ENCODE peak calls at places on chromosomes 11 and 22, in seven cellular contexts. One of them, this sample, is unnamed.

GRCh38 chr11:68924073-68924925 is 20.6 kb downstream of the IGHMBP2 start:
- DNase-seq in midbrain: peak; percentile 7
- DNase-seq in activated CD4-positive, alpha-beta T cell treated with anti-CD3 and anti-CD28 coated beads, Interleukin-2, amount 10 ng/mL, durations not matched to agents 7 days and 5 days: no peak
- DNase-seq in stimulated activated CD4-positive, alpha-beta T cell treated with anti-CD3 and anti-CD28 coated beads, Interleukin-1b, Interleukin-23, amount 100 ng/mL, for 24 hours: no peak
- DNase-seq in epithelial cell of proximal tubule: no peak
- DNase-seq in AG08395: no peak
- DNase-seq in CD14-positive monocyte: no peak
- DNase-seq in this sample: no peak

GRCh38 chr22:36010913-36011312 is 17.7 kb downstream of the RBFOX2 start:
- DNase-seq in midbrain: no peak
- DNase-seq in activated CD4-positive, alpha-beta T cell treated with anti-CD3 and anti-CD28 coated beads, Interleukin-2, amount 10 ng/mL, durations not matched to agents 7 days and 5 days: no peak
- DNase-seq in stimulated activated CD4-positive, alpha-beta T cell treated with anti-CD3 and anti-CD28 coated beads, Interleukin-1b, Interleukin-23, amount 100 ng/mL, for 24 hours: no peak
- DNase-seq in epithelial cell of proximal tubule: no peak
- DNase-seq in AG08395: peak; percentile 74
- DNase-seq in CD14-positive monocyte: no peak
- DNase-seq in this sample: no peak

GRCh38 chr11:19970944-19971343 is 189.3 kb downstream of the DBX1 start:
- DNase-seq in midbrain: no peak
- DNase-seq in activated CD4-positive, alpha-beta T cell treated with anti-CD3 and anti-CD28 coated beads, Interleukin-2, amount 10 ng/mL, durations not matched to agents 7 days and 5 days: no peak
- DNase-seq in stimulated activated CD4-positive, alpha-beta T cell treated with anti-CD3 and anti-CD28 coated beads, Interleukin-1b, Interleukin-23, amount 100 ng/mL, for 24 hours: no peak
- DNase-seq in epithelial cell of proximal tubule: no peak
- DNase-seq in AG08395: no peak
- DNase-seq in CD14-positive monocyte: no peak
- DNase-seq in this sample: no peak

GRCh38 chr11:45163956-45164575 is 17.6 kb downstream of the PRDM11 start:
- DNase-seq in midbrain: no peak
- DNase-seq in activated CD4-positive, alpha-beta T cell treated with anti-CD3 and anti-CD28 coated beads, Interleukin-2, amount 10 ng/mL, durations not matched to agents 7 days and 5 days: no peak
- DNase-seq in stimulated activated CD4-positive, alpha-beta T cell treated with anti-CD3 and anti-CD28 coated beads, Interleukin-1b, Interleukin-23, amount 100 ng/mL, for 24 hours: no peak
- DNase-seq in epithelial cell of proximal tubule: no peak
- DNase-seq in AG08395: peak; percentile 31
- DNase-seq in CD14-positive monocyte: no peak
- DNase-seq in this sample: no peak

GRCh38 chr11:69658606-69659450 is 16.3 kb downstream of the LTO1 start:
- DNase-seq in midbrain: no peak
- DNase-seq in activated CD4-positive, alpha-beta T cell treated with anti-CD3 and anti-CD28 coated beads, Interleukin-2, amount 10 ng/mL, durations not matched to agents 7 days and 5 days: no peak
- DNase-seq in stimulated activated CD4-positive, alpha-beta T cell treated with anti-CD3 and anti-CD28 coated beads, Interleukin-1b, Interleukin-23, amount 100 ng/mL, for 24 hours: no peak
- DNase-seq in epithelial cell of proximal tubule: no peak
- DNase-seq in AG08395: no peak
- DNase-seq in CD14-positive monocyte: no peak
- DNase-seq in this sample: no peak

GRCh38 chr22:39275814-39276443 is 31.1 kb upstream of the PDGFB start:
- DNase-seq in midbrain: no peak
- DNase-seq in activated CD4-positive, alpha-beta T cell treated with anti-CD3 and anti-CD28 coated beads, Interleukin-2, amount 10 ng/mL, durations not matched to agents 7 days and 5 days: no peak
- DNase-seq in stimulated activated CD4-positive, alpha-beta T cell treated with anti-CD3 and anti-CD28 coated beads, Interleukin-1b, Interleukin-23, amount 100 ng/mL, for 24 hours: no peak
- DNase-seq in epithelial cell of proximal tubule: no peak
- DNase-seq in AG08395: no peak
- DNase-seq in CD14-positive monocyte: no peak
- DNase-seq in this sample: no peak

GRCh38 chr11:116738975-116739374 is 33.8 kb downstream of the BUD13 start:
- DNase-seq in midbrain: no peak
- DNase-seq in activated CD4-positive, alpha-beta T cell treated with anti-CD3 and anti-CD28 coated beads, Interleukin-2, amount 10 ng/mL, durations not matched to agents 7 days and 5 days: no peak
- DNase-seq in stimulated activated CD4-positive, alpha-beta T cell treated with anti-CD3 and anti-CD28 coated beads, Interleukin-1b, Interleukin-23, amount 100 ng/mL, for 24 hours: no peak
- DNase-seq in epithelial cell of proximal tubule: no peak
- DNase-seq in AG08395: no peak
- DNase-seq in CD14-positive monocyte: no peak
- DNase-seq in this sample: no peak

GRCh38 chr22:37166675-37167066 is 17.0 kb upstream of the IL2RB start:
- DNase-seq in midbrain: peak; percentile 68
- DNase-seq in activated CD4-positive, alpha-beta T cell treated with anti-CD3 and anti-CD28 coated beads, Interleukin-2, amount 10 ng/mL, durations not matched to agents 7 days and 5 days: peak; percentile 84
- DNase-seq in stimulated activated CD4-positive, alpha-beta T cell treated with anti-CD3 and anti-CD28 coated beads, Interleukin-1b, Interleukin-23, amount 100 ng/mL, for 24 hours: peak; percentile 68
- DNase-seq in epithelial cell of proximal tubule: no peak
- DNase-seq in AG08395: peak; percentile 90
- DNase-seq in CD14-positive monocyte: peak; percentile 79
- DNase-seq in this sample: no peak

GRCh38 chr11:1401656-1402221 is 12.0 kb downstream of the BRSK2 start:
- DNase-seq in midbrain: peak; percentile 78
- DNase-seq in activated CD4-positive, alpha-beta T cell treated with anti-CD3 and anti-CD28 coated beads, Interleukin-2, amount 10 ng/mL, durations not matched to agents 7 days and 5 days: peak; percentile 65
- DNase-seq in stimulated activated CD4-positive, alpha-beta T cell treated with anti-CD3 and anti-CD28 coated beads, Interleukin-1b, Interleukin-23, amount 100 ng/mL, for 24 hours: no peak
- DNase-seq in epithelial cell of proximal tubule: no peak
- DNase-seq in AG08395: peak; percentile 86
- DNase-seq in CD14-positive monocyte: peak; percentile 49
- DNase-seq in this sample: no peak

GRCh38 chr11:38835986-38836385 is 2237.9 kb upstream of the RAG2 start:
- DNase-seq in midbrain: no peak
- DNase-seq in activated CD4-positive, alpha-beta T cell treated with anti-CD3 and anti-CD28 coated beads, Interleukin-2, amount 10 ng/mL, durations not matched to agents 7 days and 5 days: no peak
- DNase-seq in stimulated activated CD4-positive, alpha-beta T cell treated with anti-CD3 and anti-CD28 coated beads, Interleukin-1b, Interleukin-23, amount 100 ng/mL, for 24 hours: no peak
- DNase-seq in epithelial cell of proximal tubule: no peak
- DNase-seq in AG08395: no peak
- DNase-seq in CD14-positive monocyte: no peak
- DNase-seq in this sample: no peak

GRCh38 chr11:107606122-107606521 is 15.2 kb downstream of the ELMOD1 start:
- DNase-seq in midbrain: no peak
- DNase-seq in activated CD4-positive, alpha-beta T cell treated with anti-CD3 and anti-CD28 coated beads, Interleukin-2, amount 10 ng/mL, durations not matched to agents 7 days and 5 days: no peak
- DNase-seq in stimulated activated CD4-positive, alpha-beta T cell treated with anti-CD3 and anti-CD28 coated beads, Interleukin-1b, Interleukin-23, amount 100 ng/mL, for 24 hours: no peak
- DNase-seq in epithelial cell of proximal tubule: no peak
- DNase-seq in AG08395: no peak
- DNase-seq in CD14-positive monocyte: no peak
- DNase-seq in this sample: no peak

GRCh38 chr11:94934836-94935235 is 38.5 kb downstream of the CWC15 start:
- DNase-seq in midbrain: no peak
- DNase-seq in activated CD4-positive, alpha-beta T cell treated with anti-CD3 and anti-CD28 coated beads, Interleukin-2, amount 10 ng/mL, durations not matched to agents 7 days and 5 days: peak; percentile 26
- DNase-seq in stimulated activated CD4-positive, alpha-beta T cell treated with anti-CD3 and anti-CD28 coated beads, Interleukin-1b, Interleukin-23, amount 100 ng/mL, for 24 hours: no peak
- DNase-seq in epithelial cell of proximal tubule: no peak
- DNase-seq in AG08395: no peak
- DNase-seq in CD14-positive monocyte: no peak
- DNase-seq in this sample: no peak

GRCh38 chr11:61071208-61071681 is 31.0 kb upstream of the CD5 start:
- DNase-seq in midbrain: no peak
- DNase-seq in activated CD4-positive, alpha-beta T cell treated with anti-CD3 and anti-CD28 coated beads, Interleukin-2, amount 10 ng/mL, durations not matched to agents 7 days and 5 days: peak; percentile 77
- DNase-seq in stimulated activated CD4-positive, alpha-beta T cell treated with anti-CD3 and anti-CD28 coated beads, Interleukin-1b, Interleukin-23, amount 100 ng/mL, for 24 hours: no peak
- DNase-seq in epithelial cell of proximal tubule: no peak
- DNase-seq in AG08395: no peak
- DNase-seq in CD14-positive monocyte: no peak
- DNase-seq in this sample: no peak

GRCh38 chr22:29070490-29070889 is 2.3 kb upstream of the KREMEN1 start:
- DNase-seq in midbrain: no peak
- DNase-seq in activated CD4-positive, alpha-beta T cell treated with anti-CD3 and anti-CD28 coated beads, Interleukin-2, amount 10 ng/mL, durations not matched to agents 7 days and 5 days: no peak
- DNase-seq in stimulated activated CD4-positive, alpha-beta T cell treated with anti-CD3 and anti-CD28 coated beads, Interleukin-1b, Interleukin-23, amount 100 ng/mL, for 24 hours: no peak
- DNase-seq in epithelial cell of proximal tubule: no peak
- DNase-seq in AG08395: no peak
- DNase-seq in CD14-positive monocyte: no peak
- DNase-seq in this sample: no peak

GRCh38 chr22:39814899-39815298 is 78.7 kb downstream of the ENTHD1 start:
- DNase-seq in midbrain: no peak
- DNase-seq in activated CD4-positive, alpha-beta T cell treated with anti-CD3 and anti-CD28 coated beads, Interleukin-2, amount 10 ng/mL, durations not matched to agents 7 days and 5 days: no peak
- DNase-seq in stimulated activated CD4-positive, alpha-beta T cell treated with anti-CD3 and anti-CD28 coated beads, Interleukin-1b, Interleukin-23, amount 100 ng/mL, for 24 hours: no peak
- DNase-seq in epithelial cell of proximal tubule: no peak
- DNase-seq in AG08395: no peak
- DNase-seq in CD14-positive monocyte: no peak
- DNase-seq in this sample: no peak

GRCh38 chr22:41048791-41049717 is 43.3 kb upstream of the EP300 start:
- DNase-seq in midbrain: peak; percentile 29
- DNase-seq in activated CD4-positive, alpha-beta T cell treated with anti-CD3 and anti-CD28 coated beads, Interleukin-2, amount 10 ng/mL, durations not matched to agents 7 days and 5 days: no peak
- DNase-seq in stimulated activated CD4-positive, alpha-beta T cell treated with anti-CD3 and anti-CD28 coated beads, Interleukin-1b, Interleukin-23, amount 100 ng/mL, for 24 hours: no peak
- DNase-seq in epithelial cell of proximal tubule: no peak
- DNase-seq in AG08395: peak; percentile 87
- DNase-seq in CD14-positive monocyte: peak; percentile 46
- DNase-seq in this sample: no peak

GRCh38 chr22:24559471-24559870 is 3.7 kb downstream of the SNRPD3 start:
- DNase-seq in midbrain: no peak
- DNase-seq in activated CD4-positive, alpha-beta T cell treated with anti-CD3 and anti-CD28 coated beads, Interleukin-2, amount 10 ng/mL, durations not matched to agents 7 days and 5 days: no peak
- DNase-seq in stimulated activated CD4-positive, alpha-beta T cell treated with anti-CD3 and anti-CD28 coated beads, Interleukin-1b, Interleukin-23, amount 100 ng/mL, for 24 hours: no peak
- DNase-seq in epithelial cell of proximal tubule: no peak
- DNase-seq in AG08395: no peak
- DNase-seq in CD14-positive monocyte: no peak
- DNase-seq in this sample: no peak

GRCh38 chr11:76763573-76764348 is 19.4 kb upstream of the TSKU start:
- DNase-seq in midbrain: peak; percentile 28
- DNase-seq in activated CD4-positive, alpha-beta T cell treated with anti-CD3 and anti-CD28 coated beads, Interleukin-2, amount 10 ng/mL, durations not matched to agents 7 days and 5 days: no peak
- DNase-seq in stimulated activated CD4-positive, alpha-beta T cell treated with anti-CD3 and anti-CD28 coated beads, Interleukin-1b, Interleukin-23, amount 100 ng/mL, for 24 hours: no peak
- DNase-seq in epithelial cell of proximal tubule: peak; percentile 56
- DNase-seq in AG08395: peak; percentile 84
- DNase-seq in CD14-positive monocyte: no peak
- DNase-seq in this sample: no peak

GRCh38 chr11:20060180-20060579 is 100.1 kb downstream of the DBX1 start:
- DNase-seq in midbrain: no peak
- DNase-seq in activated CD4-positive, alpha-beta T cell treated with anti-CD3 and anti-CD28 coated beads, Interleukin-2, amount 10 ng/mL, durations not matched to agents 7 days and 5 days: no peak
- DNase-seq in stimulated activated CD4-positive, alpha-beta T cell treated with anti-CD3 and anti-CD28 coated beads, Interleukin-1b, Interleukin-23, amount 100 ng/mL, for 24 hours: no peak
- DNase-seq in epithelial cell of proximal tubule: peak; percentile 82
- DNase-seq in AG08395: no peak
- DNase-seq in CD14-positive monocyte: no peak
- DNase-seq in this sample: no peak

GRCh38 chr11:127996825-127997224 is 590.5 kb downstream of the ETS1 start:
- DNase-seq in midbrain: no peak
- DNase-seq in activated CD4-positive, alpha-beta T cell treated with anti-CD3 and anti-CD28 coated beads, Interleukin-2, amount 10 ng/mL, durations not matched to agents 7 days and 5 days: no peak
- DNase-seq in stimulated activated CD4-positive, alpha-beta T cell treated with anti-CD3 and anti-CD28 coated beads, Interleukin-1b, Interleukin-23, amount 100 ng/mL, for 24 hours: no peak
- DNase-seq in epithelial cell of proximal tubule: no peak
- DNase-seq in AG08395: peak; percentile 51
- DNase-seq in CD14-positive monocyte: no peak
- DNase-seq in this sample: no peak

GRCh38 chr11:46490576-46491100 is 99.1 kb upstream of the CHRM4 start:
- DNase-seq in midbrain: no peak
- DNase-seq in activated CD4-positive, alpha-beta T cell treated with anti-CD3 and anti-CD28 coated beads, Interleukin-2, amount 10 ng/mL, durations not matched to agents 7 days and 5 days: no peak
- DNase-seq in stimulated activated CD4-positive, alpha-beta T cell treated with anti-CD3 and anti-CD28 coated beads, Interleukin-1b, Interleukin-23, amount 100 ng/mL, for 24 hours: no peak
- DNase-seq in epithelial cell of proximal tubule: no peak
- DNase-seq in AG08395: peak; percentile 20
- DNase-seq in CD14-positive monocyte: no peak
- DNase-seq in this sample: no peak

GRCh38 chr22:19019679-19020032 is 83.6 kb upstream of the PRODH start:
- DNase-seq in midbrain: no peak
- DNase-seq in activated CD4-positive, alpha-beta T cell treated with anti-CD3 and anti-CD28 coated beads, Interleukin-2, amount 10 ng/mL, durations not matched to agents 7 days and 5 days: no peak
- DNase-seq in stimulated activated CD4-positive, alpha-beta T cell treated with anti-CD3 and anti-CD28 coated beads, Interleukin-1b, Interleukin-23, amount 100 ng/mL, for 24 hours: no peak
- DNase-seq in epithelial cell of proximal tubule: no peak
- DNase-seq in AG08395: no peak
- DNase-seq in CD14-positive monocyte: no peak
- DNase-seq in this sample: no peak

GRCh38 chr22:40595497-40596234 is 40.9 kb downstream of the MRTFA start:
- DNase-seq in midbrain: no peak
- DNase-seq in activated CD4-positive, alpha-beta T cell treated with anti-CD3 and anti-CD28 coated beads, Interleukin-2, amount 10 ng/mL, durations not matched to agents 7 days and 5 days: no peak
- DNase-seq in stimulated activated CD4-positive, alpha-beta T cell treated with anti-CD3 and anti-CD28 coated beads, Interleukin-1b, Interleukin-23, amount 100 ng/mL, for 24 hours: no peak
- DNase-seq in epithelial cell of proximal tubule: no peak
- DNase-seq in AG08395: no peak
- DNase-seq in CD14-positive monocyte: no peak
- DNase-seq in this sample: no peak

GRCh38 chr11:64027619-64028397 is 7.9 kb upstream of the FLRT1 start:
- DNase-seq in midbrain: no peak
- DNase-seq in activated CD4-positive, alpha-beta T cell treated with anti-CD3 and anti-CD28 coated beads, Interleukin-2, amount 10 ng/mL, durations not matched to agents 7 days and 5 days: no peak
- DNase-seq in stimulated activated CD4-positive, alpha-beta T cell treated with anti-CD3 and anti-CD28 coated beads, Interleukin-1b, Interleukin-23, amount 100 ng/mL, for 24 hours: no peak
- DNase-seq in epithelial cell of proximal tubule: no peak
- DNase-seq in AG08395: no peak
- DNase-seq in CD14-positive monocyte: no peak
- DNase-seq in this sample: no peak

GRCh38 chr11:14075118-14075601 is 112.6 kb downstream of the SPON1 start:
- DNase-seq in midbrain: no peak
- DNase-seq in activated CD4-positive, alpha-beta T cell treated with anti-CD3 and anti-CD28 coated beads, Interleukin-2, amount 10 ng/mL, durations not matched to agents 7 days and 5 days: peak; percentile 74
- DNase-seq in stimulated activated CD4-positive, alpha-beta T cell treated with anti-CD3 and anti-CD28 coated beads, Interleukin-1b, Interleukin-23, amount 100 ng/mL, for 24 hours: peak; percentile 9
- DNase-seq in epithelial cell of proximal tubule: peak; percentile 6
- DNase-seq in AG08395: peak; percentile 45
- DNase-seq in CD14-positive monocyte: no peak
- DNase-seq in this sample: no peak

GRCh38 chr11:67240575-67241389 is 25.5 kb upstream of the GRK2 start:
- DNase-seq in midbrain: no peak
- DNase-seq in activated CD4-positive, alpha-beta T cell treated with anti-CD3 and anti-CD28 coated beads, Interleukin-2, amount 10 ng/mL, durations not matched to agents 7 days and 5 days: peak; percentile 84
- DNase-seq in stimulated activated CD4-positive, alpha-beta T cell treated with anti-CD3 and anti-CD28 coated beads, Interleukin-1b, Interleukin-23, amount 100 ng/mL, for 24 hours: peak; percentile 60
- DNase-seq in epithelial cell of proximal tubule: no peak
- DNase-seq in AG08395: peak; percentile 62
- DNase-seq in CD14-positive monocyte: peak; percentile 77
- DNase-seq in this sample: no peak

GRCh38 chr11:42521994-42522393 is 789.8 kb upstream of the API5 start:
- DNase-seq in midbrain: no peak
- DNase-seq in activated CD4-positive, alpha-beta T cell treated with anti-CD3 and anti-CD28 coated beads, Interleukin-2, amount 10 ng/mL, durations not matched to agents 7 days and 5 days: no peak
- DNase-seq in stimulated activated CD4-positive, alpha-beta T cell treated with anti-CD3 and anti-CD28 coated beads, Interleukin-1b, Interleukin-23, amount 100 ng/mL, for 24 hours: no peak
- DNase-seq in epithelial cell of proximal tubule: no peak
- DNase-seq in AG08395: no peak
- DNase-seq in CD14-positive monocyte: no peak
- DNase-seq in this sample: no peak

GRCh38 chr11:92453055-92453454 is 228.4 kb downstream of the FAT3 start:
- DNase-seq in midbrain: no peak
- DNase-seq in activated CD4-positive, alpha-beta T cell treated with anti-CD3 and anti-CD28 coated beads, Interleukin-2, amount 10 ng/mL, durations not matched to agents 7 days and 5 days: no peak
- DNase-seq in stimulated activated CD4-positive, alpha-beta T cell treated with anti-CD3 and anti-CD28 coated beads, Interleukin-1b, Interleukin-23, amount 100 ng/mL, for 24 hours: no peak
- DNase-seq in epithelial cell of proximal tubule: no peak
- DNase-seq in AG08395: peak; percentile 20
- DNase-seq in CD14-positive monocyte: no peak
- DNase-seq in this sample: no peak

GRCh38 chr11:104254347-104254746 is 90.4 kb upstream of the PDGFD start:
- DNase-seq in midbrain: no peak
- DNase-seq in activated CD4-positive, alpha-beta T cell treated with anti-CD3 and anti-CD28 coated beads, Interleukin-2, amount 10 ng/mL, durations not matched to agents 7 days and 5 days: peak; percentile 27
- DNase-seq in stimulated activated CD4-positive, alpha-beta T cell treated with anti-CD3 and anti-CD28 coated beads, Interleukin-1b, Interleukin-23, amount 100 ng/mL, for 24 hours: peak; percentile 0
- DNase-seq in epithelial cell of proximal tubule: no peak
- DNase-seq in AG08395: no peak
- DNase-seq in CD14-positive monocyte: no peak
- DNase-seq in this sample: no peak

GRCh38 chr22:26259510-26259909 is 90.2 kb downstream of the SEZ6L start:
- DNase-seq in midbrain: no peak
- DNase-seq in activated CD4-positive, alpha-beta T cell treated with anti-CD3 and anti-CD28 coated beads, Interleukin-2, amount 10 ng/mL, durations not matched to agents 7 days and 5 days: peak; percentile 30
- DNase-seq in stimulated activated CD4-positive, alpha-beta T cell treated with anti-CD3 and anti-CD28 coated beads, Interleukin-1b, Interleukin-23, amount 100 ng/mL, for 24 hours: no peak
- DNase-seq in epithelial cell of proximal tubule: no peak
- DNase-seq in AG08395: peak; percentile 50
- DNase-seq in CD14-positive monocyte: no peak
- DNase-seq in this sample: no peak

GRCh38 chr22:29167032-29167911 is 38.4 kb upstream of the EMID1 start:
- DNase-seq in midbrain: no peak
- DNase-seq in activated CD4-positive, alpha-beta T cell treated with anti-CD3 and anti-CD28 coated beads, Interleukin-2, amount 10 ng/mL, durations not matched to agents 7 days and 5 days: peak; percentile 55
- DNase-seq in stimulated activated CD4-positive, alpha-beta T cell treated with anti-CD3 and anti-CD28 coated beads, Interleukin-1b, Interleukin-23, amount 100 ng/mL, for 24 hours: no peak
- DNase-seq in epithelial cell of proximal tubule: no peak
- DNase-seq in AG08395: no peak
- DNase-seq in CD14-positive monocyte: no peak
- DNase-seq in this sample: no peak

This sample was measured in keratinocyte.